ENCODE peak calls at places on chromosomes 12 and 14, in ten cellular contexts. One of them, this sample, is unnamed.

GRCh38 chr12:15227004-15227679 is 5.9 kb upstream of the RERG start:
- DNase-seq in stimulated activated CD4-positive, alpha-beta T cell treated with anti-CD3 and anti-CD28 coated beads, Interleukin-12 subunit alpha, Interleukin-12 subunit beta, amount 100 ng/mL, for 4 hours: peak; percentile 3
- DNase-seq in cardiac fibroblast: peak; percentile 88
- DNase-seq in memory B cell: no peak
- DNase-seq in epithelial cell of esophagus: peak; percentile 70
- DNase-seq in GM03348: peak; percentile 46
- DNase-seq in heart left ventricle: no peak
- DNase-seq in CD8-positive, alpha-beta memory T cell: peak; percentile 1
- DNase-seq in small intestine: peak; percentile 39
- DNase-seq in right cardiac atrium: peak; percentile 68
- DNase-seq in this sample: no peak

GRCh38 chr12:52741378-52742195 is 35.6 kb downstream of the KRT76 start:
- DNase-seq in stimulated activated CD4-positive, alpha-beta T cell treated with anti-CD3 and anti-CD28 coated beads, Interleukin-12 subunit alpha, Interleukin-12 subunit beta, amount 100 ng/mL, for 4 hours: peak; percentile 60
- DNase-seq in cardiac fibroblast: peak; percentile 57
- DNase-seq in memory B cell: no peak
- DNase-seq in epithelial cell of esophagus: peak; percentile 78
- DNase-seq in GM03348: peak; percentile 62
- DNase-seq in heart left ventricle: peak; percentile 55
- DNase-seq in CD8-positive, alpha-beta memory T cell: peak; percentile 48
- DNase-seq in small intestine: peak; percentile 64
- DNase-seq in right cardiac atrium: peak; percentile 74
- DNase-seq in this sample: no peak

GRCh38 chr12:55816876-55817351 is 610 bp downstream of the SARNP start:
- DNase-seq in stimulated activated CD4-positive, alpha-beta T cell treated with anti-CD3 and anti-CD28 coated beads, Interleukin-12 subunit alpha, Interleukin-12 subunit beta, amount 100 ng/mL, for 4 hours: no peak
- DNase-seq in cardiac fibroblast: no peak
- DNase-seq in memory B cell: no peak
- DNase-seq in epithelial cell of esophagus: peak; percentile 65
- DNase-seq in GM03348: peak; percentile 35
- DNase-seq in heart left ventricle: no peak
- DNase-seq in CD8-positive, alpha-beta memory T cell: no peak
- DNase-seq in small intestine: no peak
- DNase-seq in right cardiac atrium: no peak
- DNase-seq in this sample: no peak

GRCh38 chr14:56918849-56919574 is 108.7 kb upstream of the OTX2 start:
- DNase-seq in stimulated activated CD4-positive, alpha-beta T cell treated with anti-CD3 and anti-CD28 coated beads, Interleukin-12 subunit alpha, Interleukin-12 subunit beta, amount 100 ng/mL, for 4 hours: no peak
- DNase-seq in cardiac fibroblast: no peak
- DNase-seq in memory B cell: no peak
- DNase-seq in epithelial cell of esophagus: no peak
- DNase-seq in GM03348: no peak
- DNase-seq in heart left ventricle: no peak
- DNase-seq in CD8-positive, alpha-beta memory T cell: no peak
- DNase-seq in small intestine: no peak
- DNase-seq in right cardiac atrium: no peak
- DNase-seq in this sample: no peak

GRCh38 chr14:38145142-38145541 is 62.6 kb upstream of the SSTR1 start:
- DNase-seq in stimulated activated CD4-positive, alpha-beta T cell treated with anti-CD3 and anti-CD28 coated beads, Interleukin-12 subunit alpha, Interleukin-12 subunit beta, amount 100 ng/mL, for 4 hours: no peak
- DNase-seq in cardiac fibroblast: no peak
- DNase-seq in memory B cell: no peak
- DNase-seq in epithelial cell of esophagus: peak; percentile 55
- DNase-seq in GM03348: no peak
- DNase-seq in heart left ventricle: no peak
- DNase-seq in CD8-positive, alpha-beta memory T cell: no peak
- DNase-seq in small intestine: no peak
- DNase-seq in right cardiac atrium: no peak
- DNase-seq in this sample: no peak

GRCh38 chr12:2959194-2959507 is at the start of gene TEAD4:
- DNase-seq in stimulated activated CD4-positive, alpha-beta T cell treated with anti-CD3 and anti-CD28 coated beads, Interleukin-12 subunit alpha, Interleukin-12 subunit beta, amount 100 ng/mL, for 4 hours: peak; percentile 11
- DNase-seq in cardiac fibroblast: peak; percentile 74
- DNase-seq in memory B cell: no peak
- DNase-seq in epithelial cell of esophagus: peak; percentile 78
- DNase-seq in GM03348: peak; percentile 97
- DNase-seq in heart left ventricle: peak; percentile 73
- DNase-seq in CD8-positive, alpha-beta memory T cell: no peak
- DNase-seq in small intestine: peak; percentile 62
- DNase-seq in right cardiac atrium: peak; percentile 88
- DNase-seq in this sample: no peak

GRCh38 chr12:75812341-75813018 is 219.1 kb downstream of the PHLDA1 start:
- DNase-seq in stimulated activated CD4-positive, alpha-beta T cell treated with anti-CD3 and anti-CD28 coated beads, Interleukin-12 subunit alpha, Interleukin-12 subunit beta, amount 100 ng/mL, for 4 hours: no peak
- DNase-seq in cardiac fibroblast: peak; percentile 38
- DNase-seq in memory B cell: no peak
- DNase-seq in epithelial cell of esophagus: no peak
- DNase-seq in GM03348: peak; percentile 65
- DNase-seq in heart left ventricle: no peak
- DNase-seq in CD8-positive, alpha-beta memory T cell: no peak
- DNase-seq in small intestine: no peak
- DNase-seq in right cardiac atrium: no peak
- DNase-seq in this sample: no peak

GRCh38 chr14:55052259-55052930 is 948 bp downstream of the MAPK1IP1L start:
- DNase-seq in stimulated activated CD4-positive, alpha-beta T cell treated with anti-CD3 and anti-CD28 coated beads, Interleukin-12 subunit alpha, Interleukin-12 subunit beta, amount 100 ng/mL, for 4 hours: no peak
- DNase-seq in cardiac fibroblast: peak; percentile 41
- DNase-seq in memory B cell: no peak
- DNase-seq in epithelial cell of esophagus: peak; percentile 39
- DNase-seq in GM03348: peak; percentile 33
- DNase-seq in heart left ventricle: no peak
- DNase-seq in CD8-positive, alpha-beta memory T cell: no peak
- DNase-seq in small intestine: no peak
- DNase-seq in right cardiac atrium: no peak
- DNase-seq in this sample: peak; percentile 20

GRCh38 chr14:40028991-40029390 is 596.8 kb upstream of the FBXO33 start:
- DNase-seq in stimulated activated CD4-positive, alpha-beta T cell treated with anti-CD3 and anti-CD28 coated beads, Interleukin-12 subunit alpha, Interleukin-12 subunit beta, amount 100 ng/mL, for 4 hours: no peak
- DNase-seq in cardiac fibroblast: no peak
- DNase-seq in memory B cell: no peak
- DNase-seq in epithelial cell of esophagus: no peak
- DNase-seq in GM03348: no peak
- DNase-seq in heart left ventricle: no peak
- DNase-seq in CD8-positive, alpha-beta memory T cell: no peak
- DNase-seq in small intestine: no peak
- DNase-seq in right cardiac atrium: no peak
- DNase-seq in this sample: no peak

GRCh38 chr14:105096206-105096875 is 31.1 kb upstream of the GPR132 start:
- DNase-seq in stimulated activated CD4-positive, alpha-beta T cell treated with anti-CD3 and anti-CD28 coated beads, Interleukin-12 subunit alpha, Interleukin-12 subunit beta, amount 100 ng/mL, for 4 hours: no peak
- DNase-seq in cardiac fibroblast: no peak
- DNase-seq in memory B cell: no peak
- DNase-seq in epithelial cell of esophagus: no peak
- DNase-seq in GM03348: no peak
- DNase-seq in heart left ventricle: no peak
- DNase-seq in CD8-positive, alpha-beta memory T cell: no peak
- DNase-seq in small intestine: no peak
- DNase-seq in right cardiac atrium: no peak
- DNase-seq in this sample: no peak

GRCh38 chr12:32357601-32358249 is 41.6 kb upstream of the FGD4 start:
- DNase-seq in stimulated activated CD4-positive, alpha-beta T cell treated with anti-CD3 and anti-CD28 coated beads, Interleukin-12 subunit alpha, Interleukin-12 subunit beta, amount 100 ng/mL, for 4 hours: no peak
- DNase-seq in cardiac fibroblast: no peak
- DNase-seq in memory B cell: no peak
- DNase-seq in epithelial cell of esophagus: no peak
- DNase-seq in GM03348: no peak
- DNase-seq in heart left ventricle: no peak
- DNase-seq in CD8-positive, alpha-beta memory T cell: no peak
- DNase-seq in small intestine: no peak
- DNase-seq in right cardiac atrium: no peak
- DNase-seq in this sample: no peak

GRCh38 chr12:125132698-125133400 is 67.6 kb downstream of the AACS start:
- DNase-seq in stimulated activated CD4-positive, alpha-beta T cell treated with anti-CD3 and anti-CD28 coated beads, Interleukin-12 subunit alpha, Interleukin-12 subunit beta, amount 100 ng/mL, for 4 hours: no peak
- DNase-seq in cardiac fibroblast: peak; percentile 26
- DNase-seq in memory B cell: no peak
- DNase-seq in epithelial cell of esophagus: no peak
- DNase-seq in GM03348: no peak
- DNase-seq in heart left ventricle: no peak
- DNase-seq in CD8-positive, alpha-beta memory T cell: no peak
- DNase-seq in small intestine: no peak
- DNase-seq in right cardiac atrium: no peak
- DNase-seq in this sample: no peak

GRCh38 chr12:31000751-31001150 is 72.9 kb upstream of the DDX11 start:
- DNase-seq in stimulated activated CD4-positive, alpha-beta T cell treated with anti-CD3 and anti-CD28 coated beads, Interleukin-12 subunit alpha, Interleukin-12 subunit beta, amount 100 ng/mL, for 4 hours: no peak
- DNase-seq in cardiac fibroblast: peak; percentile 48
- DNase-seq in memory B cell: no peak
- DNase-seq in epithelial cell of esophagus: no peak
- DNase-seq in GM03348: peak; percentile 44
- DNase-seq in heart left ventricle: no peak
- DNase-seq in CD8-positive, alpha-beta memory T cell: no peak
- DNase-seq in small intestine: no peak
- DNase-seq in right cardiac atrium: no peak
- DNase-seq in this sample: no peak

GRCh38 chr12:113887906-113888305 is 78.2 kb downstream of the RBM19 start:
- DNase-seq in stimulated activated CD4-positive, alpha-beta T cell treated with anti-CD3 and anti-CD28 coated beads, Interleukin-12 subunit alpha, Interleukin-12 subunit beta, amount 100 ng/mL, for 4 hours: no peak
- DNase-seq in cardiac fibroblast: no peak
- DNase-seq in memory B cell: no peak
- DNase-seq in epithelial cell of esophagus: no peak
- DNase-seq in GM03348: no peak
- DNase-seq in heart left ventricle: no peak
- DNase-seq in CD8-positive, alpha-beta memory T cell: no peak
- DNase-seq in small intestine: no peak
- DNase-seq in right cardiac atrium: no peak
- DNase-seq in this sample: no peak

GRCh38 chr14:67562025-67562775 is 29.1 kb downstream of the PLEKHH1 start:
- DNase-seq in stimulated activated CD4-positive, alpha-beta T cell treated with anti-CD3 and anti-CD28 coated beads, Interleukin-12 subunit alpha, Interleukin-12 subunit beta, amount 100 ng/mL, for 4 hours: no peak
- DNase-seq in cardiac fibroblast: no peak
- DNase-seq in memory B cell: no peak
- DNase-seq in epithelial cell of esophagus: no peak
- DNase-seq in GM03348: no peak
- DNase-seq in heart left ventricle: no peak
- DNase-seq in CD8-positive, alpha-beta memory T cell: no peak
- DNase-seq in small intestine: no peak
- DNase-seq in right cardiac atrium: no peak
- DNase-seq in this sample: no peak

This sample was measured in stimulated activated naive B cell treated with anti-CD40 and anti-IgM and Interleukin-4, amounts not matched to agents 10 μg/mL and 1 μg/mL and 100 μg/mL, for 72 hours.